ENCODE peak calls at places on chromosomes 6 and 20, in eight cellular contexts. P is neural progenitor cell, O is adipocyte, G is HepG2, V is MM.1S, S is IMR-90, B is SK-N-SH, Z is fibroblast of lung. E is an unnamed sample.

GRCh38 chr20:60966766-60967165 is 285.3 kb upstream of the CDH4 start:
- DNase-seq in P (no peak), O (no peak), G (no peak), V (no peak), S (no peak), B (no peak), Z (no peak), E (no peak)

GRCh38 chr20:59027746-59028320 is 4.3 kb downstream of the ATP5F1E start:
- DNase-seq in P (no peak), O (peak; percentile 55), G (no peak), V (no peak), S (peak; percentile 78), B (no peak), Z (peak; percentile 56), E (no peak)

GRCh38 chr6:44304282-44305199 is 8.6 kb downstream of the AARS2 start:
- DNase-seq in P (peak; percentile 71), O (peak; percentile 47), G (peak; percentile 44), V (peak; percentile 20), S (peak; percentile 35), B (peak; percentile 84), Z (peak; percentile 33), E (no peak)

GRCh38 chr6:1123976-1124375 is 187.9 kb upstream of the FOXQ1 start:
- DNase-seq in P (no peak), O (no peak), G (no peak), V (no peak), S (no peak), B (no peak), Z (no peak), E (no peak)

GRCh38 chr6:137046871-137047412 is 2.2 kb upstream of the IL20RA start:
- DNase-seq in P (no peak), O (no peak), G (no peak), V (no peak), S (no peak), B (no peak), Z (no peak), E (no peak)

GRCh38 chr6:163757506-163757905 is 343.0 kb downstream of the QKI start:
- DNase-seq in P (no peak), O (no peak), G (no peak), V (no peak), S (no peak), B (no peak), Z (no peak), E (peak; percentile 39)

GRCh38 chr20:36856691-36857635 is 19.0 kb upstream of the TLDC2 start:
- DNase-seq in P (no peak), O (peak; percentile 36), G (no peak), V (no peak), S (peak; percentile 56), B (no peak), Z (peak; percentile 54), E (no peak)

GRCh38 chr6:84007871-84008270 is 25.7 kb upstream of the MRAP2 start:
- DNase-seq in P (no peak), O (no peak), G (no peak), V (no peak), S (no peak), B (no peak), Z (no peak), E (no peak)

GRCh38 chr20:62197321-62197720 is 14.5 kb downstream of the MTG2 start:
- DNase-seq in P (no peak), O (no peak), G (no peak), V (no peak), S (no peak), B (no peak), Z (no peak), E (no peak)

GRCh38 chr6:151060742-151061100 is 179.0 kb upstream of the AKAP12 start:
- DNase-seq in P (no peak), O (no peak), G (no peak), V (no peak), S (no peak), B (no peak), Z (no peak), E (no peak)

GRCh38 chr20:63538204-63539091 is 1.3 kb upstream of the PTK6 start:
- DNase-seq in P (no peak), O (peak; percentile 49), G (peak; percentile 67), V (no peak), S (peak; percentile 22), B (no peak), Z (peak; percentile 49), E (no peak)

GRCh38 chr20:59945731-59946130 is 5.5 kb downstream of the FAM217B start:
- DNase-seq in P (peak; percentile 19), O (peak; percentile 63), G (no peak), V (no peak), S (no peak), B (no peak), Z (no peak), E (no peak)

GRCh38 chr20:23492292-23492691 is 1.4 kb downstream of the CST8 start:
- DNase-seq in P (no peak), O (no peak), G (no peak), V (no peak), S (no peak), B (no peak), Z (no peak), E (no peak)

GRCh38 chr20:53582574-53583351 is 10.9 kb downstream of the ZNF217 start:
- DNase-seq in P (peak; percentile 39), O (peak; percentile 94), G (peak; percentile 86), V (no peak), S (peak; percentile 95), B (peak; percentile 57), Z (peak; percentile 95), E (no peak)

GRCh38 chr6:89022747-89023289 is 57.7 kb upstream of the PNRC1 start:
- DNase-seq in P (no peak), O (peak; percentile 70), G (no peak), V (no peak), S (peak; percentile 42), B (no peak), Z (peak; percentile 90), E (no peak)

GRCh38 chr20:32354592-32355416 is 3.3 kb upstream of the ASXL1 start:
- DNase-seq in P (no peak), O (peak; percentile 68), G (peak; percentile 93), V (no peak), S (peak; percentile 76), B (no peak), Z (peak; percentile 62), E (no peak)

GRCh38 chr6:55953384-55953783 is 78.0 kb upstream of the BMP5 start:
- DNase-seq in P (no peak), O (peak; percentile 85), G (peak; percentile 6), V (no peak), S (peak; percentile 74), B (no peak), Z (peak; percentile 86), E (no peak)
- H3K4me3 ChIP-seq in P (no peak overlapping the region), O (peak overlapping the region; percentile 74), G (no peak overlapping the region), V (no peak overlapping the region), S (no peak overlapping the region), B (no peak overlapping the region), Z (no peak overlapping the region), E (no peak overlapping the region)

GRCh38 chr6:7147051-7147671 is 39.4 kb downstream of the RREB1 start:
- DNase-seq in P (peak; percentile 75), O (peak; percentile 28), G (no peak), V (no peak), S (no peak), B (no peak), Z (no peak), E (no peak)
- H3K9ac ChIP-seq in P (no peak overlapping the region), O (peak overlapping the region; percentile 56), G (peak overlapping the region; percentile 54), V (peak overlapping the region; percentile 61), S (peak overlapping the region; percentile 68), B (peak overlapping the region; percentile 10), Z (no peak overlapping the region), E (peak overlapping the region; percentile 25)

DNA sequence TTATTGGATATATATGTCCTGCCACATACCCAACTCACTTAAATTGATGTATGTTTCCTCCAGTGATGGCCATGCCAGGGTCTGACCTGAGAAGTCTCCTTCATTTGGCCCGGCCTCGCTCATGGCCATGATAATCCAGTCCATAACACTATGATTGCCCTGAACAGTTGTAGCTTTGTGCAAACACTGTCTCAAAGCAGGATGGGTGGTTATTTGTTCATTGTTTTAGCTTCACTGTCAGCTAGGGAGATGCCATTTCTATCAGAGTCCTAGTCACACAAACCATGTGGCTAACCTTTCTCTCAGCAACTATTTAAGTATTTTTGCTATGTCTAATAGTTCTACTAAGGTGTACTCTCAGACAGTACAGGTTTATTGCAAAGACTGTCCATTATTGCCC is 47.6 kb upstream of the ZNF337 start:
- DNase-seq in P (no peak), O (no peak), G (no peak), V (no peak), S (no peak), B (no peak), Z (no peak), E (no peak)
- H3K4me3 ChIP-seq in P (no peak overlapping the region), O (no peak overlapping the region), G (no peak overlapping the region), V (no peak overlapping the region), S (no peak overlapping the region), B (no peak overlapping the region), Z (no peak overlapping the region), E (no peak overlapping the region)

GRCh38 chr6:4367643-4368042 is 232.3 kb upstream of the ECI2 start:
- DNase-seq in P (no peak), O (no peak), G (no peak), V (no peak), S (no peak), B (no peak), Z (no peak), E (no peak)
- H3K9ac ChIP-seq in P (no peak overlapping the region), O (no peak overlapping the region), G (no peak overlapping the region), V (no peak overlapping the region), S (no peak overlapping the region), B (no peak overlapping the region), Z (no peak overlapping the region), E (no peak overlapping the region)

GRCh38 chr6:119739776-119740175 is 390.2 kb upstream of the MAN1A1 start:
- DNase-seq in P (no peak), O (no peak), G (no peak), V (no peak), S (no peak), B (no peak), Z (no peak), E (no peak)

GRCh38 chr6:119738425-119738824 is 388.9 kb upstream of the MAN1A1 start:
- DNase-seq in P (no peak), O (no peak), G (no peak), V (no peak), S (no peak), B (no peak), Z (no peak), E (no peak)

GRCh38 chr6:119736680-119737079 is 387.1 kb upstream of the MAN1A1 start:
- DNase-seq in P (no peak), O (no peak), G (no peak), V (no peak), S (no peak), B (no peak), Z (no peak), E (no peak)

GRCh38 chr6:119742188-119742803 is 392.7 kb upstream of the MAN1A1 start:
- DNase-seq in P (peak; percentile 84), O (peak; percentile 53), G (peak; percentile 54), V (peak; percentile 74), S (peak; percentile 24), B (peak; percentile 35), Z (peak; percentile 57), E (peak; percentile 30)
- H3K4me3 ChIP-seq in P (no peak overlapping the region), O (no peak overlapping the region), G (no peak overlapping the region), V (no peak overlapping the region), S (no peak overlapping the region), B (no peak overlapping the region), Z (no peak overlapping the region), E (no peak overlapping the region)

DNA sequence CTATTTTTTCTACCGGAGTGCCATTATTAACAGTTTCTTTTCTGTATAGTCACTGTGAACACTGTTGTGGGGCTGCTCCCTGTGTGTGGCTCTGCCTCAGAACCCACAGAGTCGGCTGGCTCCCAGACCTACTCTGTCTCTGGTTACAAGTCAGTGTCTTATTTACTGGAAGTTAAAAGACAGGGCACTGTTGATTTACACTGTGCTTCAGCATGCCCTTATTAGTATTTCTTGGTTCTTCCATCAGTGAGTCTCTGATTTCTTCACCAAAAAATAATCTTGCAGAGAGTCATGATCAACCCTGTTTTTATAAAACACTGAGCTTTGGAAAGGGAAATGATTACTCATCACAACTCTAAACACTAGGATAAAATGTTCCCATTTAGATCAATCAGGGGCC is 92.5 kb downstream of the UTRN start:
- DNase-seq in P (no peak), O (peak; percentile 63), G (no peak), V (no peak), S (peak; percentile 86), B (no peak), Z (peak; percentile 87), E (no peak)
- H3K9ac ChIP-seq in P (no peak overlapping the region), O (peak overlapping the region; percentile 72), G (no peak overlapping the region), V (no peak overlapping the region), S (peak overlapping the region; percentile 28), B (no peak overlapping the region), Z (no peak overlapping the region), E (no peak overlapping the region)

E was measured in NT2/D1.